ENCODE peak calls at places on chromosomes 1 and 21, in four cellular contexts. M, T, C and O are unnamed samples. For H3K4me1, the result is how much of the 10 kb centered on the place peaks cover.

GRCh38 chr1:239858058-239858457 is 233.6 kb upstream of the FMN2 start:
- DNase-seq in M (no peak), T (peak), C (no peak), O (no peak)

GRCh38 chr1:58823481-58824010 is 39.7 kb upstream of the JUN start:
- DNase-seq in T (peak), C (no peak), M (no peak), O (peak)

GRCh38 chr1:84286071-84286470 is 15.4 kb upstream of the SAMD13 start:
- DNase-seq in C (no peak), M (no peak), T (peak), O (no peak)

GRCh38 chr1:26744075-26744958 is 43.4 kb upstream of the PIGV start:
- DNase-seq in T (peak), M (peak), C (peak), O (peak)

GRCh38 chr1:92538048-92538412 is 51.3 kb upstream of the GFI1 start:
- DNase-seq in M (no peak), C (no peak), T (no peak), O (no peak)

GRCh38 chr1:32345289-32345827 is 9.3 kb upstream of the MARCKSL1 start:
- DNase-seq in C (no peak), M (peak), T (no peak), O (no peak)

GRCh38 chr1:218804014-218804785 is 369.5 kb upstream of the LYPLAL1 start:
- DNase-seq in C (no peak), M (no peak), T (peak), O (peak)

GRCh38 chr1:24154215-24154614 is 11.3 kb upstream of the IL22RA1 start:
- DNase-seq in T (no peak), M (no peak), C (no peak), O (no peak)

GRCh38 chr1:248890549-248891498 is 15.2 kb upstream of the PGBD2 start:
- DNase-seq in C (no peak), T (no peak), M (no peak), O (no peak)

GRCh38 chr1:208025036-208025435 is 114.1 kb upstream of the CD34 start:
- DNase-seq in M (no peak), T (no peak), C (no peak), O (no peak)

GRCh38 chr1:167601442-167602380 is 28.3 kb upstream of the RCSD1 start:
- DNase-seq in C (no peak), T (peak), M (peak), O (no peak)

GRCh38 chr1:219938706-219939105 is 10.3 kb upstream of the SLC30A10 start:
- DNase-seq in C (no peak), T (peak), M (peak), O (peak)

GRCh38 chr1:35449334-35450008 is 107.7 kb downstream of the KIAA0319L start:
- DNase-seq in C (no peak), M (peak), T (peak), O (peak)

GRCh38 chr21:34962586-34963222 is 86.4 kb downstream of the RUNX1 start:
- DNase-seq in M (no peak), T (no peak), C (no peak), O (no peak)

GRCh38 chr1:204760350-204761134 is 75.0 kb upstream of the LRRN2 start:
- DNase-seq in M (no peak), C (no peak), T (no peak), O (no peak)

GRCh38 chr1:240695416-240695815 is 83.5 kb upstream of the GREM2 start:
- DNase-seq in C (no peak), T (no peak), M (no peak), O (no peak)

GRCh38 chr1:22600817-22601605 is 35.4 kb upstream of the C1QA start:
- DNase-seq in T (no peak), C (no peak), M (no peak), O (no peak)

GRCh38 chr1:39976732-39977131 is 21.8 kb downstream of the MFSD2A start:
- DNase-seq in T (no peak), C (no peak), M (no peak), O (peak)

GRCh38 chr1:235549361-235550139 is 45.3 kb upstream of the B3GALNT2 start:
- DNase-seq in T (no peak), C (no peak), M (no peak), O (no peak)

GRCh38 chr1:37732111-37732780 is 32.7 kb downstream of the EPHA10 start:
- DNase-seq in M (no peak), C (no peak), T (no peak), O (no peak)

GRCh38 chr1:93080424-93080823 is 1.3 kb downstream of the MTF2 start:
- DNase-seq in C (no peak), M (no peak), T (peak), O (peak)

GRCh38 chr1:243732627-243733026 is 117.4 kb downstream of the AKT3 start:
- DNase-seq in M (no peak), T (no peak), C (no peak), O (no peak)

GRCh38 chr1:62706985-62707745 is 19.0 kb upstream of the DOCK7 start:
- DNase-seq in C (no peak), T (no peak), M (no peak), O (no peak)

GRCh38 chr1:231861541-231862481 is 235.2 kb downstream of the DISC1 start:
- DNase-seq in M (no peak), C (no peak), T (peak), O (no peak)

GRCh38 chr1:43199093-43199726 is 27.1 kb downstream of the CFAP57 start:
- DNase-seq in T (peak), C (no peak), M (no peak), O (peak)

GRCh38 chr21:42340187-42340586 is 10.6 kb downstream of the TFF2 start:
- DNase-seq in C (no peak), M (no peak), T (no peak), O (no peak)

GRCh38 chr1:16257968-16258367 is 21.0 kb upstream of the CPLANE2 start:
- DNase-seq in M (no peak), T (no peak), C (no peak), O (no peak)

GRCh38 chr1:214108097-214108446 is 120.3 kb downstream of the PROX1 start:
- DNase-seq in T (peak), C (no peak), M (no peak), O (no peak)

GRCh38 chr1:59967141-59967697 is 40.6 kb upstream of the CYP2J2 start:
- DNase-seq in C (no peak), M (no peak), T (no peak), O (peak)

GRCh38 chr21:39658066-39658465 is 45.3 kb downstream of the B3GALT5 start:
- DNase-seq in C (no peak), M (no peak), T (no peak), O (no peak)

GRCh38 chr1:153346067-153346723 is 2.4 kb downstream of the PGLYRP4 start:
- DNase-seq in M (no peak), T (no peak), C (no peak), O (no peak)

GRCh38 chr21:25709684-25710265 is 24.9 kb downstream of the ATP5PF start:
- DNase-seq in T (no peak), C (no peak), M (no peak), O (no peak)

GRCh38 chr21:25708467-25709065 is 26.1 kb downstream of the ATP5PF start:
- DNase-seq in M (peak), T (peak), C (no peak), O (no peak)

DNA sequence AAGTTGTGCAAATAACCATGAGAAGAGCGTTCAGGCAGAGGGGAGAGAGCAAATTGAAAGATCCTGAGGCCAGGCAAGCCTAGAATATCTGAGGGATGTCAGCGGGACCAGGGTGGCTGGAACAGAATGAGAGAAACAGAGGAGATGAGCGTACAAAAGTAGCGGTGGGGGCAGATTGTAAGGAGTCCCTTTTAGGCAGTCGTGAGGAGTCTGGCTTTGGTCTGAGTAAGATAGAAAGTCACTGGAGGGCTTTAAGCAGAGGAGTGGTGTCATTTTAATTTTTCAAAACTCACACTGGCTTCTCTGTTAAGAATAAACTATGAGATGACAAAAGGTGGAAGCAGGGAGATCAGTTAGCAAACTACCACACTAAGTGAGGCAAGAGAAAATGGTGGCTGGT is 24.2 kb downstream of the ATP5PF start:
- DNase-seq in T (no peak), C (no peak), M (no peak), O (no peak)
- H3K4me1 ChIP-seq in T (under half), C (under half), M (under half), O (under half)

GRCh38 chr1:44408181-44409018 is 3.3 kb downstream of the RNF220 start:
- DNase-seq in M (no peak), C (no peak), T (no peak), O (no peak)

GRCh38 chr1:44407430-44408180 is 2.5 kb downstream of the RNF220 start:
- DNase-seq in C (no peak), M (no peak), T (no peak), O (no peak)

GRCh38 chr1:44406761-44407429 is 1.8 kb downstream of the RNF220 start:
- DNase-seq in C (no peak), T (no peak), M (no peak), O (no peak)

GRCh38 chr1:44405804-44406743 is 1.0 kb downstream of the RNF220 start:
- DNase-seq in C (no peak), M (no peak), T (no peak), O (no peak)

GRCh38 chr1:44405041-44405803 is at the start of gene RNF220:
- DNase-seq in T (peak), C (no peak), M (peak), O (peak)
- H3K27ac ChIP-seq in T (no peak), C (peak), M (no peak), O (no peak)

GRCh38 chr1:55937840-55938375 is 641.5 kb downstream of the PLPP3 start:
- DNase-seq in T (no peak), C (no peak), M (no peak), O (no peak)

GRCh38 chr1:55943721-55944435 is 635.5 kb downstream of the PLPP3 start:
- DNase-seq in M (no peak), T (no peak), C (no peak), O (no peak)

GRCh38 chr1:55938376-55938850 is 641.0 kb downstream of the PLPP3 start:
- DNase-seq in T (no peak), C (no peak), M (no peak), O (no peak)

GRCh38 chr1:55943012-55943411 is 636.4 kb downstream of the PLPP3 start:
- DNase-seq in T (no peak), C (no peak), M (no peak), O (no peak)

DNA sequence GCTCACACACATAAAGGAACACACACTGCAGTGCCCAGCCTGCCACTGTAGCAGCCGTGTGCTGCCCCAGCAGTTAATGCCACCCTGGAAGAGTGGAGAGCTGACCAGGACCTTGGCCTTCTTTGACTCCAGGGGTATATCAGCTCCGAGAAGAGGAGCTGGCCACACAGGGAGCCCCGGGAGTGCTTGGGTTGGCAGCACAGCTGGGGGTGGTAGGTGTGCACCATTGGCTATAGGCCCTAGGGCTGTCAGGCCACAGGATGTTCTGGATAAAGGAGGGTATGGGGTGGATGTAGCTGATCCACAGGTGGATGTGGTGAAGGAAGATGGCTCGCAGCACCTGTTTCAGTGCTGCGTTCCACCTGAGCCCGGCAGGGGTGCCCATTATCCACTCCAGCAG is 640.5 kb downstream of the PLPP3 start:
- DNase-seq in T (no peak), M (no peak), C (no peak), O (no peak)
- H3K4me1 ChIP-seq in T (under half), M (under half), C (under half), O (under half)

DNA sequence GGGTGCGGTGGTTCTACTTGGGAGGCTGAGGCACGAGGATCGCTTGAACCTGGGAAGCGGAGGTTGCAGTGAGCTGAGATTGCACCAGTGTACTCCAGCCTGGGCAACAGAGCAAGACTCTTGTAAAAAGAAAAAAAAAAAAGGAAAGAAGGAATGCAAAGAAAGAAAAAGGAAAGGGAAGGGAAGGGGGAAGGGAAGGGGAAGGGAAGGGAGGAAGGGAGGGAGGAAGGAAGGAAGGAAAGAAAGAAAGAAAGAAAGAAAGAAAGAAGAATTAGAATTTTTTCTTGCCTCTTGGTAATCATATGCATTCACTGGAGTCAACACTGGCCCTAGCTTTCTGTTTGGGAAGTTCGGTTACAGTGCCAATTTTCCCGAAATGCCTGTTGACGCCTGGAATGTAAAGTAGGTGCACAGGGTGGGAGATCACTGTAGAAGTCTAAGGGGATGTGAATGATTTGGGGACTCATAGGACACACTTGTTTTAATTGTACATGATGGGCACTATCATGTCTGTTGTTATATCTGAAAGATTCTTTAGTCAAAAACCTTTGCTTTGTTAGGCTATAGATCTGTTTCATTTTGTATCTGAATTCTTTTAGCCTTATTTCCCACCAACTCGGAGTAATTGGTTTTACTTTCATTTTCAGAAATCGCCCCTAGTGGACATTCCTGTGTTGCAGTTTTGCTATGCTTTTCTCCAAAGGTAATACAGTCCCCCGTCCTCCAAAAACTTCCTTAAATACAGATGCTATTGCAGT is 59.8 kb upstream of the MORC3 start:
- DNase-seq in C (no peak), M (peak), T (peak), O (peak)
- H3K27ac ChIP-seq in C (peak), M (peak), T (peak), O (no peak)

DNA sequence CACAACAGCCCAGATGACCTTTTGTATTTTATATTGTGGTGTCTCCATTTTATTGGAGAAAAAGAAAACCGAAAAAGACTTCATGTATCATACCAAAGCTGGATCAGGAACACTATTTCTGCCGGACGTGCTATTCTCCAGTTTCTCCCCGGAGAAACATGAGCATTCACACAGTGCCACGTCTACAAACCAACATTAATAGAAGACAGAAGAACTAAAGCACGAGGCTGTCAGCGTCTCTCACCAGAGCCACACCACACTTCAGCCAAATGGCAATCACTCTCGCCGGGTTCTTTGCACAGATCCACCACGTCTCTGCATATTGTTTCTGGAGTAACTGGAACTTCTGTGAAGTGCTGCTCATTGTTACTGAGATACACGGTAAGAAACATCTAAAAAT is 24.8 kb downstream of the TP53BP2 start:
- DNase-seq in C (no peak), M (no peak), T (no peak), O (no peak)
- H3K4me1 ChIP-seq in C (under half), M (under half), T (under half), O (under half)